ENCODE peak calls at places on chromosome 5, in nine cellular contexts. D is psoas muscle; O is WTC11; G is lung; I is CD8-positive, alpha-beta T cell; Y is heart right ventricle; L is neural crest cell; U is fibroblast of lung; S is neural progenitor cell. N is an unnamed sample.

GRCh38 chr5:180126716-180127681 is 55.4 kb upstream of the RNF130 start:
- DNase-seq in I (peak), G (peak), U (no peak), D (peak), O (peak), Y (peak), S (peak), L (peak), N (peak)

GRCh38 chr5:179334017-179334765 is 11.1 kb downstream of the ADAMTS2 start:
- DNase-seq in D (no peak), I (no peak), L (no peak), S (no peak), Y (no peak), O (no peak), G (no peak), U (no peak), N (peak)

GRCh38 chr5:143201589-143201988 is 201.9 kb downstream of the NR3C1 start:
- DNase-seq in U (peak), O (no peak), G (no peak), D (no peak), L (no peak), Y (no peak), S (no peak), I (no peak), N (no peak)

GRCh38 chr5:119017999-119018398 is 29.7 kb upstream of the DTWD2 start:
- DNase-seq in D (no peak), G (no peak), S (no peak), Y (no peak), I (no peak), L (no peak), U (peak), O (no peak), N (no peak)

GRCh38 chr5:88606626-88607025 is 276.4 kb downstream of the MEF2C start:
- DNase-seq in D (no peak), Y (no peak), I (no peak), S (no peak), O (no peak), U (no peak), L (no peak), G (no peak), N (no peak)

GRCh38 chr5:130773813-130774212 is 391.2 kb downstream of the HINT1 start:
- DNase-seq in O (no peak), G (no peak), Y (no peak), L (no peak), D (no peak), U (no peak), I (no peak), S (no peak), N (no peak)

GRCh38 chr5:126647071-126647470 is 46.3 kb downstream of the PHAX start:
- DNase-seq in I (no peak), D (no peak), S (no peak), L (no peak), G (no peak), O (no peak), Y (no peak), U (no peak), N (no peak)

GRCh38 chr5:135452366-135453030 is 347 bp upstream of the TIFAB start:
- DNase-seq in D (no peak), L (no peak), Y (no peak), O (peak), G (no peak), I (no peak), S (no peak), U (no peak), N (no peak)

GRCh38 chr5:127518319-127518621 is 830 bp downstream of the PRRC1 start:
- DNase-seq in L (no peak), U (peak), Y (no peak), S (no peak), O (no peak), D (no peak), I (no peak), G (no peak), N (no peak)

GRCh38 chr5:154967419-154968024 is 26.6 kb downstream of the MRPL22 start:
- DNase-seq in L (no peak), I (no peak), S (peak), U (peak), G (no peak), O (no peak), D (no peak), Y (no peak), N (no peak)

GRCh38 chr5:37786855-37787254 is 53.0 kb downstream of the GDNF start:
- DNase-seq in I (no peak), L (no peak), G (no peak), O (no peak), Y (no peak), S (no peak), D (no peak), U (peak), N (no peak)

GRCh38 chr5:177132504-177133118 is 962 bp upstream of the NSD1 start:
- DNase-seq in I (peak), Y (peak), S (peak), G (no peak), U (peak), D (peak), L (peak), O (peak), N (no peak)

GRCh38 chr5:112475747-112476435 is 56.8 kb upstream of the EPB41L4A start:
- DNase-seq in Y (no peak), L (no peak), I (no peak), O (no peak), G (no peak), U (no peak), D (no peak), S (no peak), N (no peak)

GRCh38 chr5:179549973-179550510 is 312 bp upstream of the RUFY1 start:
- DNase-seq in D (no peak), U (peak), G (no peak), I (no peak), Y (no peak), L (no peak), O (no peak), S (no peak), N (no peak)

GRCh38 chr5:41575110-41575779 is 64.8 kb upstream of the PLCXD3 start:
- DNase-seq in L (no peak), D (no peak), S (peak), Y (no peak), G (no peak), I (no peak), U (no peak), O (peak), N (no peak)

GRCh38 chr5:51326844-51327243 is 56.4 kb upstream of the ISL1 start:
- DNase-seq in G (no peak), D (no peak), S (no peak), U (no peak), O (no peak), L (no peak), I (no peak), Y (no peak), N (no peak)

GRCh38 chr5:93620487-93621339 is 37.7 kb downstream of the NR2F1 start:
- DNase-seq in U (peak), D (peak), G (peak), S (peak), L (peak), Y (peak), I (peak), O (peak), N (no peak)
- TF ChIP-seq CTCF in U (no peak), D (no peak), G (no peak), S (peak), L (no peak), Y (peak), I (no peak), O (no peak), N (peak)

DNA sequence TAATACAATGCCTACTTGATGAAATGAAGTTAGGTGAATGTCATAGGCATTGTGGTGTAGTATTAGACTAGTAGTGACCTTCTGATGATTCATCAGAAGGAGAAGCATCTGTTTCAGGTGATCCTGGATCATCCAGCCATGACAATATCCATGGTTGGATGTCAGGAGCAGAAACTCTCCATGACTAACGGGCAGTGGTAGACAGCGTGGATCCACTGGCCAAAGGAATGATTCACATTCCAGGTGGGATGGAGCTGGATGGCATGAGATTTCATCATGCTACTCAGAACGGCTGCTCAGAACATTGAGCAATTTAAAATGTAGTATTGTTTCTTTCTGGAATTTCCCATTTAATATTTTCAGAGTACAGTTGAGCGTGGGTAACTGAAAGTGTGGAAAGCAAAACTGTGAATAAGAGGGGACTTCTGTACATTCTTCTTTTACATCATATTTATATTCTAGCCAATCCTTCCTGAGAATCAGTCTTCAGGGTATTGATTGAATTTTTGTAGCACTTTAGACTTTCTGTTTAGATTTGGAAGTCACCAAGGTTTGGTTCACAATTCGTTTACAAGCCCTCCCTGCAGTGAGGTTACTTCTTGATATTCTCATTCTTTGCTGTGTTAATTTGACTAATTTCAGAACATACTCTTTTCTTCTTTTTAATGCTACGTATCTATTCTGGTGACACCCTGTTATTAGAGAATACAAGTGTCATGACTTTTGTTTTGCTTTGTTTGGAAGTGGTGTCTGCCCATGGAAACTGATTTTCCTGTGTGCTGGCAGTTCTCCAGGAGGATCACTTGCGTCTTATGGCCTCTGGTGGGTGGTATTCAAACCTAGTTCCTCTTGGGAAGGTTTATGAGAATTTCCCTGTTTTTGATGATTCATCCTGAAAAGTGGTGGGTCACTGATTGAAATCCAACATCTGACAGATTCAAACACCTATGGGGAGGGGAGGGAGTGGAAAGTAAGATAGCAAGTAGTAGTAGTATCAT is 12.2 kb upstream of the CLINT1 start:
- DNase-seq in O (no peak), I (no peak), D (no peak), S (no peak), Y (no peak), G (no peak), L (no peak), U (peak), N (no peak)
- TF ChIP-seq CTCF in O (no peak), I (no peak), D (no peak), S (no peak), Y (no peak), G (no peak), L (no peak), U (peak), N (no peak)

GRCh38 chr5:54845567-54845941 is 139.8 kb downstream of the ESM1 start:
- DNase-seq in G (no peak), I (no peak), U (peak), O (no peak), L (no peak), Y (no peak), D (no peak), S (no peak), N (no peak)

GRCh38 chr5:54841481-54841880 is 143.9 kb downstream of the ESM1 start:
- DNase-seq in O (no peak), Y (no peak), D (no peak), I (no peak), G (no peak), L (no peak), U (no peak), S (no peak), N (no peak)

GRCh38 chr5:54844905-54845566 is 140.4 kb downstream of the ESM1 start:
- DNase-seq in I (no peak), L (no peak), D (no peak), U (peak), S (peak), G (no peak), O (no peak), Y (no peak), N (no peak)
- TF ChIP-seq CTCF in I (peak), L (peak), D (peak), U (peak), S (peak), G (peak), O (peak), Y (peak), N (peak)

GRCh38 chr5:31638286-31638685 is 645 bp upstream of the PDZD2 start:
- DNase-seq in I (no peak), U (no peak), L (no peak), G (no peak), Y (peak), O (no peak), S (peak), D (peak), N (no peak)

GRCh38 chr5:31639488-31640011 is 619 bp downstream of the PDZD2 start:
- DNase-seq in D (no peak), L (peak), Y (no peak), O (peak), I (peak), U (no peak), S (peak), G (no peak), N (no peak)

GRCh38 chr5:31637851-31638250 is 1.1 kb upstream of the PDZD2 start:
- DNase-seq in U (no peak), Y (no peak), I (no peak), L (no peak), O (no peak), G (no peak), D (no peak), S (no peak), N (no peak)

GRCh38 chr5:31640024-31640423 is 1.1 kb downstream of the PDZD2 start:
- DNase-seq in I (no peak), Y (peak), S (peak), O (peak), U (no peak), G (no peak), L (no peak), D (no peak), N (no peak)

GRCh38 chr5:31638748-31639418 is at the start of gene PDZD2:
- DNase-seq in Y (peak), L (peak), I (peak), O (peak), U (peak), G (peak), D (peak), S (peak), N (peak)
- TF ChIP-seq CTCF in Y (peak), L (peak), I (peak), O (no peak), U (peak), G (peak), D (peak), S (peak), N (peak)

GRCh38 chr5:141496038-141496437 is 7.2 kb downstream of the PCDHGC5 start:
- DNase-seq in D (no peak), O (peak), S (no peak), G (no peak), L (no peak), I (no peak), U (no peak), Y (no peak), N (no peak)

GRCh38 chr5:141495456-141495811 is 6.6 kb downstream of the PCDHGC5 start:
- DNase-seq in O (no peak), L (no peak), D (no peak), S (no peak), G (no peak), I (no peak), Y (no peak), U (no peak), N (no peak)

GRCh38 chr5:141493500-141494422 is 4.9 kb downstream of the PCDHGC5 start:
- DNase-seq in L (no peak), I (no peak), D (no peak), G (no peak), U (peak), O (no peak), S (no peak), Y (no peak), N (no peak)

GRCh38 chr5:141492168-141492885 is 3.4 kb downstream of the PCDHGC5 start:
- DNase-seq in S (peak), L (no peak), U (no peak), Y (no peak), D (no peak), G (no peak), I (no peak), O (peak), N (no peak)

GRCh38 chr5:141494761-141495455 is 6.0 kb downstream of the PCDHGC5 start:
- DNase-seq in L (peak), S (peak), I (no peak), U (no peak), O (peak), G (no peak), Y (no peak), D (no peak), N (no peak)
- TF ChIP-seq CTCF in L (no peak), S (no peak), I (no peak), U (no peak), O (no peak), G (no peak), Y (no peak), D (no peak), N (no peak)

N was measured in D721Med.